ENCODE peak calls at places on chromosomes 7 and 10, in eight cellular contexts. N is body of pancreas; B is astrocyte; C is fibroblast of lung; Q is left ventricle myocardium inferior; O is effector memory CD4-positive, alpha-beta T cell; K is OCI-LY7; A is PC-3. F is an unnamed sample. For H3K4me1 and H3K36me3, the result is how much of the 10 kb centered on the place peaks cover.

GRCh38 chr10:119398996-119399395 is 143.5 kb downstream of the RGS10 start:
- DNase-seq in B (no peak), Q (no peak), O (no peak), A (no peak), C (no peak), K (no peak), N (no peak), F (no peak)

GRCh38 chr10:114024876-114025609 is 18.6 kb upstream of the ADRB1 start:
- DNase-seq in O (no peak), A (no peak), C (peak), B (no peak), K (peak), N (no peak), Q (no peak), F (no peak)

GRCh38 chr10:133006202-133006601 is 63.8 kb upstream of the CFAP46 start:
- DNase-seq in A (no peak), B (no peak), N (no peak), Q (no peak), K (no peak), O (no peak), C (no peak), F (no peak)

GRCh38 chr10:68156373-68157185 is 47.3 kb downstream of the MYPN start:
- DNase-seq in O (peak), A (peak), Q (no peak), N (peak), K (peak), C (peak), B (peak), F (no peak)

GRCh38 chr7:25830986-25831558 is 320.9 kb upstream of the NFE2L3 start:
- DNase-seq in B (no peak), Q (no peak), C (no peak), N (no peak), A (no peak), O (no peak), K (no peak), F (no peak)

GRCh38 chr10:3763035-3763456 is 22.0 kb downstream of the KLF6 start:
- DNase-seq in B (peak), O (no peak), N (no peak), C (peak), Q (no peak), K (no peak), A (peak), F (no peak)

GRCh38 chr10:88293073-88293472 is 290.0 kb downstream of the RNLS start:
- DNase-seq in A (no peak), K (no peak), N (no peak), O (no peak), B (peak), C (peak), Q (no peak), F (no peak)

GRCh38 chr10:9052767-9053166 is 998.3 kb downstream of the GATA3 start:
- DNase-seq in O (no peak), A (no peak), C (no peak), K (no peak), B (no peak), Q (no peak), N (no peak), F (no peak)

GRCh38 chr10:29585488-29585976 is 49.2 kb downstream of the SVIL start:
- DNase-seq in N (no peak), K (no peak), B (no peak), C (peak), Q (no peak), O (no peak), A (peak), F (no peak)

GRCh38 chr10:89241491-89242339 is 9.9 kb downstream of the LIPA start:
- DNase-seq in A (no peak), Q (no peak), O (no peak), K (no peak), B (no peak), C (no peak), N (no peak), F (no peak)

GRCh38 chr7:127751062-127751722 is 99.2 kb downstream of the SND1 start:
- DNase-seq in B (peak), C (peak), K (no peak), Q (no peak), O (no peak), A (no peak), N (no peak), F (no peak)

GRCh38 chr7:23062452-23062851 is 43.1 kb upstream of the KLHL7 start:
- DNase-seq in O (no peak), N (no peak), A (peak), Q (no peak), K (no peak), C (peak), B (peak), F (no peak)

GRCh38 chr7:73842248-73842895 is at the start of gene METTL27:
- DNase-seq in B (peak), N (peak), O (peak), Q (peak), A (peak), K (peak), C (peak), F (peak)

GRCh38 chr10:60130130-60130579 is 223.8 kb upstream of the CCDC6 start:
- DNase-seq in O (no peak), N (no peak), B (no peak), Q (no peak), K (no peak), A (no peak), C (no peak), F (no peak)

GRCh38 chr10:34305189-34305588 is 509.9 kb downstream of the PARD3 start:
- DNase-seq in N (no peak), O (no peak), K (peak), Q (no peak), B (no peak), C (no peak), A (peak), F (peak)

GRCh38 chr7:103680161-103681144 is 234.4 kb upstream of the SLC26A5 start:
- DNase-seq in A (no peak), O (no peak), B (no peak), Q (no peak), N (no peak), C (peak), K (no peak), F (no peak)

GRCh38 chr7:55575098-55575497 is 2.8 kb upstream of the VOPP1 start:
- DNase-seq in Q (no peak), B (no peak), A (no peak), N (no peak), K (no peak), O (no peak), C (no peak), F (no peak)

GRCh38 chr10:61456095-61456789 is 3.1 kb upstream of the TMEM26 start:
- DNase-seq in B (peak), K (no peak), Q (no peak), N (no peak), A (no peak), C (peak), O (no peak), F (no peak)

GRCh38 chr7:2719007-2719406 is 31.0 kb downstream of the AMZ1 start:
- DNase-seq in N (no peak), O (peak), C (no peak), B (no peak), Q (no peak), A (peak), K (peak), F (no peak)

GRCh38 chr7:25952277-25953057 is 199.5 kb upstream of the NFE2L3 start:
- DNase-seq in C (no peak), O (no peak), N (peak), A (no peak), Q (no peak), K (no peak), B (no peak), F (no peak)

GRCh38 chr7:1460757-1461639 is 1.7 kb upstream of the MICALL2 start:
- DNase-seq in B (peak), A (peak), O (no peak), Q (peak), K (no peak), C (peak), N (peak), F (peak)

GRCh38 chr10:49642311-49642710 is 28.5 kb downstream of the CHAT start:
- DNase-seq in O (no peak), N (no peak), C (no peak), K (no peak), B (no peak), Q (no peak), A (no peak), F (no peak)

GRCh38 chr10:131621784-131622624 is 278.8 kb upstream of the PPP2R2D start:
- DNase-seq in A (peak), Q (no peak), N (no peak), C (no peak), B (no peak), O (no peak), K (no peak), F (no peak)

GRCh38 chr10:98047009-98047741 is 16.8 kb upstream of the CRTAC1 start:
- DNase-seq in C (no peak), Q (peak), N (no peak), O (no peak), B (no peak), A (no peak), K (no peak), F (no peak)

GRCh38 chr10:103610083-103610472 is 116.6 kb downstream of the NEURL1 start:
- DNase-seq in K (no peak), N (no peak), O (no peak), Q (no peak), C (no peak), B (no peak), A (no peak), F (no peak)

GRCh38 chr10:73576178-73576889 is 14.8 kb downstream of the USP54 start:
- DNase-seq in O (no peak), N (peak), C (peak), A (peak), K (no peak), B (peak), Q (no peak), F (no peak)

GRCh38 chr10:25498645-25499044 is 323.8 kb downstream of the GPR158 start:
- DNase-seq in K (no peak), N (no peak), B (no peak), A (no peak), O (no peak), Q (no peak), C (no peak), F (no peak)

GRCh38 chr7:145031162-145031561 is 195.3 kb upstream of the TPK1 start:
- DNase-seq in K (no peak), C (no peak), O (no peak), Q (no peak), N (no peak), B (no peak), A (no peak), F (no peak)

GRCh38 chr10:19824397-19825342 is 8.4 kb downstream of the PLXDC2 start:
- DNase-seq in N (no peak), K (no peak), Q (no peak), C (peak), A (no peak), B (no peak), O (no peak), F (no peak)

GRCh38 chr7:77543910-77544309 is 6.8 kb downstream of the PTPN12 start:
- DNase-seq in K (no peak), B (no peak), N (no peak), O (no peak), C (no peak), A (no peak), Q (no peak), F (no peak)

GRCh38 chr7:51455948-51456347 is 139.3 kb upstream of the COBL start:
- DNase-seq in O (no peak), A (no peak), N (no peak), Q (no peak), K (no peak), C (no peak), B (no peak), F (no peak)

GRCh38 chr7:2209961-2210323 is 22.8 kb downstream of the MAD1L1 start:
- DNase-seq in Q (no peak), K (no peak), A (no peak), C (no peak), N (no peak), B (no peak), O (no peak), F (peak)

GRCh38 chr10:124648738-124649137 is 95.4 kb downstream of the FAM53B start:
- DNase-seq in O (peak), C (peak), A (no peak), N (peak), Q (peak), K (no peak), B (peak), F (no peak)

GRCh38 chr10:90751107-90751997 is 106.5 kb downstream of the HTR7 start:
- DNase-seq in A (peak), Q (no peak), C (peak), K (peak), O (peak), B (no peak), N (peak), F (no peak)

GRCh38 chr10:69337312-69338132 is 59.2 kb downstream of the HK1 start:
- DNase-seq in A (no peak), C (peak), K (no peak), N (no peak), Q (peak), O (no peak), B (peak), F (no peak)

GRCh38 chr10:69335613-69336012 is 57.3 kb downstream of the HK1 start:
- DNase-seq in O (no peak), C (no peak), A (no peak), B (no peak), N (no peak), Q (no peak), K (no peak), F (no peak)

GRCh38 chr10:69338547-69339450 is 60.5 kb downstream of the HK1 start:
- DNase-seq in C (no peak), B (no peak), Q (no peak), A (no peak), O (no peak), N (no peak), K (no peak), F (no peak)

GRCh38 chr10:69336952-69337311 is 58.6 kb downstream of the HK1 start:
- DNase-seq in K (no peak), C (no peak), N (no peak), O (no peak), Q (no peak), A (no peak), B (no peak), F (no peak)

DNA sequence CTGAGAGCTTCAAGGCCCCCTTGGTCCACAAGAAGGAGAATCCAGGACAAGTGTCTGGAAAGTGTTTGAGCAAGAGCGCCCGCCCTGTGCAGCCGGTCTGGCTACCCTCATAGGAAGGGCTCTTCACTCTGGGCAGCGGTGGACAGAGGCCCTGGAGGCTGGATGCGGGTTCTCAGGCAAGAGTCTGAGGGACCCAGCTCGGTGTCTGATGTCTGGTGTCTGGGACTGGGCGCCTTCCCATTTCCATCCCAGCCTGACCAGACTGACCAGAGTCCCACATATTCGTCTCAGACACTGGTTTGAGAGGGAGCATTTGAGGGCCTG is 59.8 kb downstream of the HK1 start:
- DNase-seq in B (no peak), Q (no peak), O (no peak), K (no peak), A (no peak), N (no peak), C (no peak), F (peak)
- H3K4me1 ChIP-seq in B (under half), Q (half or more), O (under half), K (under half), A (under half), N (under half), C (under half), F (half or more)

GRCh38 chr7:117019786-117020604 is 66.7 kb downstream of the ST7 start:
- DNase-seq in A (peak), B (peak), Q (peak), K (no peak), O (no peak), N (peak), C (peak), F (no peak)
- H3K4me3 ChIP-seq in A (peak), B (peak), Q (peak), K (no peak), O (no peak), N (no peak), C (peak), F (peak)

DNA sequence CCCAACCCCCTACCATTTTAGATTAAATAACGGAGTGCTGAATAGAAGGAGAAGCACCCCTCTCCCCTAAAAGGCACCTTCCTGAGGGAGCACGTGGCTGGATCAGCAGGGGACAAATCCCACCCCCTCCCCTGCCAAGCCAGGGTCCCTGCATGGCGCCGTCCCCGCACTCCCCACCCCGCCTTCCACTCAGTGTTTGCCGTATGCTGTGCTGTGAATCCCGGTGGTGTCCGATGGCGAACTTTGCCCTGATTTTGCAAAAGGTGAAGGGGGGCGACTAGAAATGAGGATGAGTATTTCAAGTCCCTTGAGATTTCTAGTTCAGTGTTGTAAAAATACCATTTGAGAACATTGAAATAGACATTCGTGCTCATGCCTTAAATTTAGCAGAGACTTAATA is 83.5 kb upstream of the SH2B2 start:
- DNase-seq in C (no peak), K (no peak), Q (no peak), A (no peak), O (no peak), N (no peak), B (no peak), F (no peak)
- H3K36me3 ChIP-seq in C (under half), K (half or more), Q (half or more), A (under half), O (under half), N (under half), B (under half), F (half or more)

GRCh38 chr7:134571746-134572461 is 23.0 kb downstream of the AKR1B15 start:
- DNase-seq in C (no peak), Q (no peak), K (no peak), B (no peak), A (no peak), O (no peak), N (no peak), F (no peak)
- H3K4me1 ChIP-seq in C (under half), Q (under half), K (under half), B (under half), A (under half), O (under half), N (under half), F (under half)

GRCh38 chr7:157474685-157475084 is 137.9 kb downstream of the DNAJB6 start:
- DNase-seq in K (peak), A (peak), N (peak), C (no peak), Q (no peak), O (no peak), B (no peak), F (peak)
- H3K4me3 ChIP-seq in K (no peak), A (no peak), N (no peak), C (no peak), Q (no peak), O (no peak), B (no peak), F (no peak)

DNA sequence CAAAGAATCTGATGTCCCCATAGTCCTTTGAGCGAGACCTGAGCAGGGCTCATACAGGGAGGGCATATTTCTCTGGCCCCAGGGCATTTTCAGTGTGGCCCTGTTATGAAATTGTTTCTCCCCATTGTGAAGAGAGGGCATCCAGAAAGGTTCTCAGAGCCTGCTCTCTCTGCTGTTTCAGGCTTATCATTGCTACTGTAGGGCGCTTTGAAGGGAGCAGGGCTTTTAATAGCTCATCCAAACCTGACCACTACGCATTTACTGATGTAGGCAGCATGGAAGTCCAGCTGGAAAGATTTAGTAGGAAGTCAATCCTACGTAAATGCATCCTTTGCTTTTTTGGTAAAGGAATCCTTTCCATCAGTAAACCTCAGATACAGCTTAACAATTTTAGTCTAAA is 68.1 kb downstream of the PRPF18 start:
- DNase-seq in A (no peak), B (no peak), K (no peak), Q (no peak), C (no peak), O (no peak), N (no peak), F (no peak)
- H3K36me3 ChIP-seq in A (under half), B (half or more), K (under half), Q (half or more), C (under half), O (under half), N (under half), F (half or more)

GRCh38 chr10:70335246-70335613 is 47.2 kb downstream of the LRRC20 start:
- DNase-seq in B (no peak), C (no peak), O (no peak), A (no peak), Q (peak), K (no peak), N (no peak), F (peak)
- H3K4me1 ChIP-seq in B (under half), C (under half), O (under half), A (under half), Q (half or more), K (under half), N (under half), F (under half)

GRCh38 chr7:154339169-154339568 is 287.0 kb downstream of the DPP6 start:
- DNase-seq in A (no peak), K (no peak), C (no peak), N (no peak), O (no peak), B (no peak), Q (no peak), F (no peak)

GRCh38 chr7:154347867-154348266 is 295.7 kb downstream of the DPP6 start:
- DNase-seq in O (no peak), A (no peak), K (no peak), B (no peak), C (no peak), Q (no peak), N (no peak), F (no peak)

GRCh38 chr7:154345093-154345492 is 292.9 kb downstream of the DPP6 start:
- DNase-seq in A (no peak), C (no peak), B (no peak), O (no peak), N (no peak), K (no peak), Q (no peak), F (no peak)

GRCh38 chr7:154342971-154343633 is 290.9 kb downstream of the DPP6 start:
- DNase-seq in Q (no peak), A (no peak), B (no peak), C (no peak), O (no peak), K (no peak), N (no peak), F (no peak)

DNA sequence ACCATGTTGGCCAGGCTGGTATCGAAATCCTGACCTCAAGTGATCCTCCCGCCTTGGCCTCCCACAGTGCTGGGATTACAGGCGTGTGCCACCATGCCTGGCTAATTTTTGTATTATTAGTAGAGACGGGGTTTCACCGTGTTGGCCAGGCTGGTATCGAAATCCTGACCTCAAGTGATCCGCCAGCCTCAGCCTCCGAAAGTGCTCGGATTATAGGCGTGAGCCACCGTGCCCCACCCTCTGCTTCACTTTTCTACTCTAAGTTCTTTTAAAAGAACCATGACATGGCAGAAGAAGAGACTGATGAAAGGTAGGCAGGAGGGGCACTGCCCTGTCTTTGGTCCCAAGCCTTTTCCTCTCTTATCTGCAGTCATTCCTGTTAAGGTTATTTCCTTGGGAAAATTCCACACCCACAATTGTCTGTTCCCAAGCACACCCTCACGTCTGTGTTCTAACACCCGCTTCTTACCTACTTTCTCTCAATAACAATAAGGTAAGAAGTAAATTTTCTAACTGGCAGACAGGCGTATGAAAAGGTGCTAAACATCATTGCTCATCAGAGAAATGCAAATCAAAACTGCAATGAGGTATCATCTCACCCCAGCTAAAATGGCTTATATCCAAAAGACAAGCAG is 291.7 kb downstream of the DPP6 start:
- DNase-seq in A (no peak), B (no peak), O (no peak), Q (no peak), N (no peak), C (no peak), K (no peak), F (no peak)
- H3K4me3 ChIP-seq in A (no peak), B (no peak), O (no peak), Q (no peak), N (no peak), C (no peak), K (no peak), F (no peak)

GRCh38 chr10:127020260-127020659 is 115.0 kb downstream of the DOCK1 start:
- DNase-seq in O (no peak), K (no peak), A (no peak), N (no peak), Q (no peak), B (no peak), C (no peak), F (no peak)
- H3K36me3 ChIP-seq in O (under half), K (under half), A (under half), N (under half), Q (under half), B (under half), C (under half), F (under half)